ENCODE peak calls at places on chromosomes 7 and 10, in four cellular contexts. H, Y, J and M are unnamed samples.
A peak's percentile ranks its signal among the peaks of the same experiment; 100 is the strongest.

GRCh38 chr7:16933296-16934248 is 51.8 kb upstream of the AGR3 start:
- DNase-seq in H (no peak), J (no peak), Y (peak; percentile 53), M (no peak)

GRCh38 chr10:3852147-3852904 is 67.3 kb upstream of the KLF6 start:
- DNase-seq in Y (peak; percentile 82), H (peak; percentile 77), J (peak; percentile 97), M (no peak)

GRCh38 chr7:71682841-71683341 is 550.9 kb downstream of the GALNT17 start:
- DNase-seq in Y (no peak), H (peak; percentile 55), J (no peak), M (no peak)

GRCh38 chr10:132846631-132847415 is 60.9 kb upstream of the NKX6-2 start:
- DNase-seq in Y (peak; percentile 38), J (no peak), H (no peak), M (no peak)

GRCh38 chr7:26603631-26604030 is 260.8 kb downstream of the SKAP2 start:
- DNase-seq in J (no peak), H (peak; percentile 76), Y (no peak), M (no peak)

GRCh38 chr7:78039791-78040776 is 241.5 kb downstream of the PHTF2 start:
- DNase-seq in H (peak; percentile 88), Y (peak; percentile 55), J (no peak), M (no peak)

GRCh38 chr10:89129850-89130396 is 77.2 kb downstream of the CH25H start:
- DNase-seq in J (peak; percentile 79), Y (peak; percentile 58), H (no peak), M (no peak)

GRCh38 chr7:56091591-56091990 is 1.2 kb downstream of the PHKG1 start:
- DNase-seq in H (no peak), Y (no peak), J (no peak), M (no peak)

GRCh38 chr7:27548304-27548703 is 114.4 kb downstream of the HIBADH start:
- DNase-seq in H (no peak), Y (no peak), J (no peak), M (no peak)

GRCh38 chr7:140165422-140165821 is 11.4 kb downstream of the KDM7A start:
- DNase-seq in J (peak; percentile 52), Y (no peak), H (no peak), M (no peak)

GRCh38 chr10:451021-451471 is 238.4 kb downstream of the DIP2C start:
- DNase-seq in H (no peak), Y (no peak), J (no peak), M (no peak)

GRCh38 chr10:78696791-78697420 is 371.9 kb upstream of the ZMIZ1 start:
- DNase-seq in H (no peak), Y (no peak), J (no peak), M (no peak)

GRCh38 chr10:120651000-120651399 is 194.0 kb downstream of the PLPP4 start:
- DNase-seq in J (no peak), Y (no peak), H (no peak), M (no peak)

GRCh38 chr10:118721005-118721876 is 33.5 kb downstream of the CACUL1 start:
- DNase-seq in Y (no peak), H (peak; percentile 19), J (no peak), M (no peak)

GRCh38 chr7:76108540-76109233 is 60.8 kb downstream of the MDH2 start:
- DNase-seq in H (peak; percentile 23), J (no peak), Y (peak; percentile 60), M (no peak)

GRCh38 chr10:77578583-77579227 is 58.9 kb downstream of the KCNMA1 start:
- DNase-seq in J (no peak), Y (no peak), H (no peak), M (no peak)

GRCh38 chr10:13272164-13272571 is 27.7 kb downstream of the PHYH start:
- DNase-seq in J (no peak), H (peak; percentile 17), Y (no peak), M (no peak)

GRCh38 chr10:22002531-22003110 is 909 bp downstream of the DNAJC1 start:
- DNase-seq in J (no peak), Y (no peak), H (peak; percentile 51), M (no peak)

GRCh38 chr10:111102381-111102973 is 25.6 kb downstream of the ADRA2A start:
- DNase-seq in Y (no peak), H (peak; percentile 44), J (no peak), M (no peak)

GRCh38 chr10:122419890-122420623 is 34.4 kb upstream of the ARMS2 start:
- DNase-seq in Y (no peak), H (no peak), J (no peak), M (no peak)

GRCh38 chr10:90125406-90125805 is 424.0 kb downstream of the KIF20B start:
- DNase-seq in H (no peak), J (no peak), Y (no peak), M (no peak)

GRCh38 chr7:24576171-24577052 is 3.2 kb downstream of the PALS2 start:
- DNase-seq in Y (no peak), H (peak; percentile 23), J (peak; percentile 37), M (no peak)

GRCh38 chr10:33675235-33675634 is 340.8 kb upstream of the NRP1 start:
- DNase-seq in J (no peak), Y (no peak), H (no peak), M (no peak)

GRCh38 chr7:81333004-81333403 is 414.2 kb upstream of the SEMA3C start:
- DNase-seq in Y (no peak), H (no peak), J (peak; percentile 12), M (no peak)

GRCh38 chr10:126969310-126969709 is 64.1 kb downstream of the DOCK1 start:
- DNase-seq in Y (no peak), H (peak; percentile 84), J (no peak), M (no peak)

GRCh38 chr10:68586622-68587325 is 26.6 kb downstream of the TET1 start:
- DNase-seq in H (no peak), J (no peak), Y (no peak), M (no peak)

GRCh38 chr7:31107106-31108090 is 55.3 kb downstream of the ADCYAP1R1 start:
- DNase-seq in H (no peak), Y (no peak), J (no peak), M (peak; percentile 82)

GRCh38 chr7:23356726-23357125 is 57.6 kb downstream of the MALSU1 start:
- DNase-seq in Y (no peak), J (no peak), H (no peak), M (no peak)

GRCh38 chr7:123054357-123055133 is 59.0 kb upstream of the TAS2R16 start:
- DNase-seq in J (no peak), H (peak; percentile 25), Y (no peak), M (no peak)

GRCh38 chr7:136353287-136353686 is 376.1 kb upstream of the MTPN start:
- DNase-seq in H (no peak), J (no peak), Y (no peak), M (no peak)

GRCh38 chr10:110006358-110007170 is 1.2 kb upstream of the ADD3 start:
- DNase-seq in H (peak; percentile 39), J (no peak), Y (peak; percentile 51), M (peak; percentile 93)

GRCh38 chr10:78805176-78805575 is 263.6 kb upstream of the ZMIZ1 start:
- DNase-seq in J (peak; percentile 99), Y (peak; percentile 58), H (peak; percentile 77), M (no peak)

GRCh38 chr7:128796325-128796724 is 4.6 kb downstream of the CCDC136 start:
- DNase-seq in J (peak; percentile 57), Y (no peak), H (no peak), M (no peak)

GRCh38 chr7:16905300-16906044 is 23.7 kb upstream of the AGR3 start:
- DNase-seq in H (no peak), J (peak; percentile 41), Y (no peak), M (no peak)

GRCh38 chr7:2680792-2681490 is 7.1 kb upstream of the AMZ1 start:
- DNase-seq in H (peak; percentile 79), J (no peak), Y (peak; percentile 88), M (no peak)

GRCh38 chr7:27094304-27095049 is 1.3 kb downstream of the HOXA1 start:
- DNase-seq in Y (no peak), J (no peak), H (peak; percentile 64), M (no peak)